ENCODE peak calls at places on chromosomes 7 and 10, in nine cellular contexts. One of them, this sample, is unnamed.

GRCh38 chr7:66050990-66051424 is 24.6 kb upstream of the ASL start:
- DNase-seq in stimulated activated CD4-positive, alpha-beta T cell treated with anti-CD3 and anti-CD28 coated beads, TNF-alpha, amount 100 ng/mL, for 4 hours: no peak
- DNase-seq in psoas muscle: no peak
- DNase-seq in NCI-H748 treated with DMSO at 0.1 percent for 48 hours: no peak
- DNase-seq in NCI-H2029 treated with DMSO at 0.1 percent for 48 hours: peak
- DNase-seq in dermis blood vessel endothelial cell: peak
- DNase-seq in activated naive CD8-positive, alpha-beta T cell treated with anti-CD3 and anti-CD28 coated beads, Interleukin-2, amount 10 ng/mL, durations not matched to agents 7 days and 5 days: no peak
- DNase-seq in Peyer's patch: no peak
- DNase-seq in non-pigmented ciliary epithelial cell: peak
- DNase-seq in this sample: peak

GRCh38 chr10:49175587-49176309 is 12.4 kb downstream of the TMEM273 start:
- DNase-seq in dermis blood vessel endothelial cell: no peak
- DNase-seq in NCI-H2029 treated with DMSO at 0.1 percent for 48 hours: no peak
- DNase-seq in psoas muscle: no peak
- DNase-seq in Peyer's patch: no peak
- DNase-seq in stimulated activated CD4-positive, alpha-beta T cell treated with anti-CD3 and anti-CD28 coated beads, TNF-alpha, amount 100 ng/mL, for 4 hours: no peak
- DNase-seq in activated naive CD8-positive, alpha-beta T cell treated with anti-CD3 and anti-CD28 coated beads, Interleukin-2, amount 10 ng/mL, durations not matched to agents 7 days and 5 days: no peak
- DNase-seq in NCI-H748 treated with DMSO at 0.1 percent for 48 hours: no peak
- DNase-seq in non-pigmented ciliary epithelial cell: no peak
- DNase-seq in this sample: no peak

GRCh38 chr10:69901623-69902505 is 100.2 kb downstream of the COL13A1 start:
- DNase-seq in Peyer's patch: peak
- DNase-seq in NCI-H748 treated with DMSO at 0.1 percent for 48 hours: no peak
- DNase-seq in non-pigmented ciliary epithelial cell: peak
- DNase-seq in stimulated activated CD4-positive, alpha-beta T cell treated with anti-CD3 and anti-CD28 coated beads, TNF-alpha, amount 100 ng/mL, for 4 hours: no peak
- DNase-seq in NCI-H2029 treated with DMSO at 0.1 percent for 48 hours: no peak
- DNase-seq in dermis blood vessel endothelial cell: peak
- DNase-seq in psoas muscle: peak
- DNase-seq in activated naive CD8-positive, alpha-beta T cell treated with anti-CD3 and anti-CD28 coated beads, Interleukin-2, amount 10 ng/mL, durations not matched to agents 7 days and 5 days: no peak
- DNase-seq in this sample: peak

GRCh38 chr7:81150951-81151361 is 232.1 kb upstream of the SEMA3C start:
- DNase-seq in NCI-H2029 treated with DMSO at 0.1 percent for 48 hours: no peak
- DNase-seq in non-pigmented ciliary epithelial cell: no peak
- DNase-seq in dermis blood vessel endothelial cell: no peak
- DNase-seq in Peyer's patch: no peak
- DNase-seq in stimulated activated CD4-positive, alpha-beta T cell treated with anti-CD3 and anti-CD28 coated beads, TNF-alpha, amount 100 ng/mL, for 4 hours: no peak
- DNase-seq in psoas muscle: peak
- DNase-seq in NCI-H748 treated with DMSO at 0.1 percent for 48 hours: no peak
- DNase-seq in activated naive CD8-positive, alpha-beta T cell treated with anti-CD3 and anti-CD28 coated beads, Interleukin-2, amount 10 ng/mL, durations not matched to agents 7 days and 5 days: no peak
- DNase-seq in this sample: no peak

GRCh38 chr7:138654616-138655015 is 46.5 kb downstream of the SVOPL start:
- DNase-seq in psoas muscle: no peak
- DNase-seq in activated naive CD8-positive, alpha-beta T cell treated with anti-CD3 and anti-CD28 coated beads, Interleukin-2, amount 10 ng/mL, durations not matched to agents 7 days and 5 days: no peak
- DNase-seq in Peyer's patch: no peak
- DNase-seq in non-pigmented ciliary epithelial cell: no peak
- DNase-seq in NCI-H748 treated with DMSO at 0.1 percent for 48 hours: no peak
- DNase-seq in dermis blood vessel endothelial cell: no peak
- DNase-seq in NCI-H2029 treated with DMSO at 0.1 percent for 48 hours: no peak
- DNase-seq in stimulated activated CD4-positive, alpha-beta T cell treated with anti-CD3 and anti-CD28 coated beads, TNF-alpha, amount 100 ng/mL, for 4 hours: no peak
- DNase-seq in this sample: no peak

GRCh38 chr10:13016413-13016812 is 14.9 kb upstream of the CCDC3 start:
- DNase-seq in activated naive CD8-positive, alpha-beta T cell treated with anti-CD3 and anti-CD28 coated beads, Interleukin-2, amount 10 ng/mL, durations not matched to agents 7 days and 5 days: no peak
- DNase-seq in non-pigmented ciliary epithelial cell: peak
- DNase-seq in psoas muscle: no peak
- DNase-seq in stimulated activated CD4-positive, alpha-beta T cell treated with anti-CD3 and anti-CD28 coated beads, TNF-alpha, amount 100 ng/mL, for 4 hours: no peak
- DNase-seq in NCI-H748 treated with DMSO at 0.1 percent for 48 hours: no peak
- DNase-seq in NCI-H2029 treated with DMSO at 0.1 percent for 48 hours: no peak
- DNase-seq in Peyer's patch: no peak
- DNase-seq in dermis blood vessel endothelial cell: peak
- DNase-seq in this sample: no peak

GRCh38 chr7:22061781-22062180 is 116.1 kb upstream of the CDCA7L start:
- DNase-seq in NCI-H748 treated with DMSO at 0.1 percent for 48 hours: no peak
- DNase-seq in dermis blood vessel endothelial cell: no peak
- DNase-seq in Peyer's patch: no peak
- DNase-seq in psoas muscle: no peak
- DNase-seq in NCI-H2029 treated with DMSO at 0.1 percent for 48 hours: no peak
- DNase-seq in non-pigmented ciliary epithelial cell: no peak
- DNase-seq in activated naive CD8-positive, alpha-beta T cell treated with anti-CD3 and anti-CD28 coated beads, Interleukin-2, amount 10 ng/mL, durations not matched to agents 7 days and 5 days: no peak
- DNase-seq in stimulated activated CD4-positive, alpha-beta T cell treated with anti-CD3 and anti-CD28 coated beads, TNF-alpha, amount 100 ng/mL, for 4 hours: no peak
- DNase-seq in this sample: no peak

GRCh38 chr10:126640391-126640790 is 30.1 kb downstream of the C10orf90 start:
- DNase-seq in dermis blood vessel endothelial cell: no peak
- DNase-seq in non-pigmented ciliary epithelial cell: no peak
- DNase-seq in activated naive CD8-positive, alpha-beta T cell treated with anti-CD3 and anti-CD28 coated beads, Interleukin-2, amount 10 ng/mL, durations not matched to agents 7 days and 5 days: no peak
- DNase-seq in psoas muscle: no peak
- DNase-seq in stimulated activated CD4-positive, alpha-beta T cell treated with anti-CD3 and anti-CD28 coated beads, TNF-alpha, amount 100 ng/mL, for 4 hours: no peak
- DNase-seq in NCI-H748 treated with DMSO at 0.1 percent for 48 hours: no peak
- DNase-seq in NCI-H2029 treated with DMSO at 0.1 percent for 48 hours: no peak
- DNase-seq in Peyer's patch: no peak
- DNase-seq in this sample: no peak

GRCh38 chr10:75014516-75015230 is 96.8 kb upstream of the SAMD8 start:
- DNase-seq in dermis blood vessel endothelial cell: no peak
- DNase-seq in NCI-H2029 treated with DMSO at 0.1 percent for 48 hours: no peak
- DNase-seq in NCI-H748 treated with DMSO at 0.1 percent for 48 hours: no peak
- DNase-seq in activated naive CD8-positive, alpha-beta T cell treated with anti-CD3 and anti-CD28 coated beads, Interleukin-2, amount 10 ng/mL, durations not matched to agents 7 days and 5 days: no peak
- DNase-seq in psoas muscle: no peak
- DNase-seq in stimulated activated CD4-positive, alpha-beta T cell treated with anti-CD3 and anti-CD28 coated beads, TNF-alpha, amount 100 ng/mL, for 4 hours: no peak
- DNase-seq in Peyer's patch: peak
- DNase-seq in non-pigmented ciliary epithelial cell: no peak
- DNase-seq in this sample: no peak

GRCh38 chr7:158655931-158656441 is 48.6 kb downstream of the NCAPG2 start:
- DNase-seq in NCI-H748 treated with DMSO at 0.1 percent for 48 hours: no peak
- DNase-seq in non-pigmented ciliary epithelial cell: no peak
- DNase-seq in dermis blood vessel endothelial cell: no peak
- DNase-seq in Peyer's patch: no peak
- DNase-seq in activated naive CD8-positive, alpha-beta T cell treated with anti-CD3 and anti-CD28 coated beads, Interleukin-2, amount 10 ng/mL, durations not matched to agents 7 days and 5 days: no peak
- DNase-seq in NCI-H2029 treated with DMSO at 0.1 percent for 48 hours: no peak
- DNase-seq in stimulated activated CD4-positive, alpha-beta T cell treated with anti-CD3 and anti-CD28 coated beads, TNF-alpha, amount 100 ng/mL, for 4 hours: no peak
- DNase-seq in psoas muscle: no peak
- DNase-seq in this sample: no peak

GRCh38 chr7:379456-380225 is 89.7 kb downstream of the FOXL3 start:
- DNase-seq in psoas muscle: peak
- DNase-seq in activated naive CD8-positive, alpha-beta T cell treated with anti-CD3 and anti-CD28 coated beads, Interleukin-2, amount 10 ng/mL, durations not matched to agents 7 days and 5 days: peak
- DNase-seq in dermis blood vessel endothelial cell: peak
- DNase-seq in stimulated activated CD4-positive, alpha-beta T cell treated with anti-CD3 and anti-CD28 coated beads, TNF-alpha, amount 100 ng/mL, for 4 hours: no peak
- DNase-seq in non-pigmented ciliary epithelial cell: no peak
- DNase-seq in Peyer's patch: peak
- DNase-seq in NCI-H748 treated with DMSO at 0.1 percent for 48 hours: no peak
- DNase-seq in NCI-H2029 treated with DMSO at 0.1 percent for 48 hours: no peak
- DNase-seq in this sample: peak

GRCh38 chr10:5390607-5391205 is 13.9 kb downstream of the TUBAL3 start:
- DNase-seq in activated naive CD8-positive, alpha-beta T cell treated with anti-CD3 and anti-CD28 coated beads, Interleukin-2, amount 10 ng/mL, durations not matched to agents 7 days and 5 days: no peak
- DNase-seq in Peyer's patch: no peak
- DNase-seq in non-pigmented ciliary epithelial cell: no peak
- DNase-seq in psoas muscle: no peak
- DNase-seq in stimulated activated CD4-positive, alpha-beta T cell treated with anti-CD3 and anti-CD28 coated beads, TNF-alpha, amount 100 ng/mL, for 4 hours: no peak
- DNase-seq in NCI-H748 treated with DMSO at 0.1 percent for 48 hours: no peak
- DNase-seq in NCI-H2029 treated with DMSO at 0.1 percent for 48 hours: no peak
- DNase-seq in dermis blood vessel endothelial cell: no peak
- DNase-seq in this sample: no peak

GRCh38 chr10:76051007-76051936 is 619.8 kb downstream of the LRMDA start:
- DNase-seq in psoas muscle: no peak
- DNase-seq in NCI-H2029 treated with DMSO at 0.1 percent for 48 hours: no peak
- DNase-seq in NCI-H748 treated with DMSO at 0.1 percent for 48 hours: no peak
- DNase-seq in stimulated activated CD4-positive, alpha-beta T cell treated with anti-CD3 and anti-CD28 coated beads, TNF-alpha, amount 100 ng/mL, for 4 hours: no peak
- DNase-seq in non-pigmented ciliary epithelial cell: no peak
- DNase-seq in dermis blood vessel endothelial cell: no peak
- DNase-seq in activated naive CD8-positive, alpha-beta T cell treated with anti-CD3 and anti-CD28 coated beads, Interleukin-2, amount 10 ng/mL, durations not matched to agents 7 days and 5 days: no peak
- DNase-seq in Peyer's patch: peak
- DNase-seq in this sample: no peak

GRCh38 chr10:78339251-78339650 is 305.6 kb downstream of the RPS24 start:
- DNase-seq in NCI-H748 treated with DMSO at 0.1 percent for 48 hours: no peak
- DNase-seq in non-pigmented ciliary epithelial cell: no peak
- DNase-seq in dermis blood vessel endothelial cell: no peak
- DNase-seq in NCI-H2029 treated with DMSO at 0.1 percent for 48 hours: no peak
- DNase-seq in Peyer's patch: peak
- DNase-seq in activated naive CD8-positive, alpha-beta T cell treated with anti-CD3 and anti-CD28 coated beads, Interleukin-2, amount 10 ng/mL, durations not matched to agents 7 days and 5 days: no peak
- DNase-seq in stimulated activated CD4-positive, alpha-beta T cell treated with anti-CD3 and anti-CD28 coated beads, TNF-alpha, amount 100 ng/mL, for 4 hours: no peak
- DNase-seq in psoas muscle: no peak
- DNase-seq in this sample: peak

GRCh38 chr7:91239171-91239604 is 25.0 kb upstream of the FZD1 start:
- DNase-seq in Peyer's patch: no peak
- DNase-seq in stimulated activated CD4-positive, alpha-beta T cell treated with anti-CD3 and anti-CD28 coated beads, TNF-alpha, amount 100 ng/mL, for 4 hours: no peak
- DNase-seq in activated naive CD8-positive, alpha-beta T cell treated with anti-CD3 and anti-CD28 coated beads, Interleukin-2, amount 10 ng/mL, durations not matched to agents 7 days and 5 days: no peak
- DNase-seq in NCI-H2029 treated with DMSO at 0.1 percent for 48 hours: no peak
- DNase-seq in non-pigmented ciliary epithelial cell: peak
- DNase-seq in NCI-H748 treated with DMSO at 0.1 percent for 48 hours: no peak
- DNase-seq in psoas muscle: no peak
- DNase-seq in dermis blood vessel endothelial cell: peak
- DNase-seq in this sample: no peak

GRCh38 chr7:12111461-12112405 is 99.4 kb upstream of the TMEM106B start:
- DNase-seq in psoas muscle: peak
- DNase-seq in NCI-H2029 treated with DMSO at 0.1 percent for 48 hours: no peak
- DNase-seq in non-pigmented ciliary epithelial cell: no peak
- DNase-seq in stimulated activated CD4-positive, alpha-beta T cell treated with anti-CD3 and anti-CD28 coated beads, TNF-alpha, amount 100 ng/mL, for 4 hours: no peak
- DNase-seq in NCI-H748 treated with DMSO at 0.1 percent for 48 hours: no peak
- DNase-seq in activated naive CD8-positive, alpha-beta T cell treated with anti-CD3 and anti-CD28 coated beads, Interleukin-2, amount 10 ng/mL, durations not matched to agents 7 days and 5 days: peak
- DNase-seq in Peyer's patch: no peak
- DNase-seq in dermis blood vessel endothelial cell: peak
- DNase-seq in this sample: no peak

GRCh38 chr7:450741-451140 is 68.9 kb downstream of the PDGFA start:
- DNase-seq in NCI-H2029 treated with DMSO at 0.1 percent for 48 hours: no peak
- DNase-seq in dermis blood vessel endothelial cell: no peak
- DNase-seq in NCI-H748 treated with DMSO at 0.1 percent for 48 hours: no peak
- DNase-seq in stimulated activated CD4-positive, alpha-beta T cell treated with anti-CD3 and anti-CD28 coated beads, TNF-alpha, amount 100 ng/mL, for 4 hours: no peak
- DNase-seq in activated naive CD8-positive, alpha-beta T cell treated with anti-CD3 and anti-CD28 coated beads, Interleukin-2, amount 10 ng/mL, durations not matched to agents 7 days and 5 days: no peak
- DNase-seq in Peyer's patch: no peak
- DNase-seq in psoas muscle: no peak
- DNase-seq in non-pigmented ciliary epithelial cell: no peak
- DNase-seq in this sample: no peak

GRCh38 chr10:78597791-78598555 is 470.8 kb upstream of the ZMIZ1 start:
- DNase-seq in Peyer's patch: no peak
- DNase-seq in dermis blood vessel endothelial cell: no peak
- DNase-seq in activated naive CD8-positive, alpha-beta T cell treated with anti-CD3 and anti-CD28 coated beads, Interleukin-2, amount 10 ng/mL, durations not matched to agents 7 days and 5 days: no peak
- DNase-seq in stimulated activated CD4-positive, alpha-beta T cell treated with anti-CD3 and anti-CD28 coated beads, TNF-alpha, amount 100 ng/mL, for 4 hours: no peak
- DNase-seq in psoas muscle: no peak
- DNase-seq in NCI-H2029 treated with DMSO at 0.1 percent for 48 hours: no peak
- DNase-seq in NCI-H748 treated with DMSO at 0.1 percent for 48 hours: no peak
- DNase-seq in non-pigmented ciliary epithelial cell: no peak
- DNase-seq in this sample: no peak

GRCh38 chr10:131270461-131271190 is 40.9 kb downstream of the TCERG1L start:
- DNase-seq in stimulated activated CD4-positive, alpha-beta T cell treated with anti-CD3 and anti-CD28 coated beads, TNF-alpha, amount 100 ng/mL, for 4 hours: no peak
- DNase-seq in activated naive CD8-positive, alpha-beta T cell treated with anti-CD3 and anti-CD28 coated beads, Interleukin-2, amount 10 ng/mL, durations not matched to agents 7 days and 5 days: no peak
- DNase-seq in psoas muscle: no peak
- DNase-seq in Peyer's patch: no peak
- DNase-seq in dermis blood vessel endothelial cell: no peak
- DNase-seq in NCI-H2029 treated with DMSO at 0.1 percent for 48 hours: no peak
- DNase-seq in non-pigmented ciliary epithelial cell: no peak
- DNase-seq in NCI-H748 treated with DMSO at 0.1 percent for 48 hours: no peak
- DNase-seq in this sample: no peak

GRCh38 chr10:78458983-78459638 is 425.4 kb downstream of the RPS24 start:
- DNase-seq in activated naive CD8-positive, alpha-beta T cell treated with anti-CD3 and anti-CD28 coated beads, Interleukin-2, amount 10 ng/mL, durations not matched to agents 7 days and 5 days: no peak
- DNase-seq in stimulated activated CD4-positive, alpha-beta T cell treated with anti-CD3 and anti-CD28 coated beads, TNF-alpha, amount 100 ng/mL, for 4 hours: no peak
- DNase-seq in psoas muscle: no peak
- DNase-seq in Peyer's patch: no peak
- DNase-seq in non-pigmented ciliary epithelial cell: peak
- DNase-seq in NCI-H748 treated with DMSO at 0.1 percent for 48 hours: peak
- DNase-seq in dermis blood vessel endothelial cell: peak
- DNase-seq in NCI-H2029 treated with DMSO at 0.1 percent for 48 hours: peak
- DNase-seq in this sample: no peak

GRCh38 chr7:150378115-150378852 is 846 bp upstream of the ZNF775 start:
- DNase-seq in psoas muscle: peak
- DNase-seq in non-pigmented ciliary epithelial cell: no peak
- DNase-seq in dermis blood vessel endothelial cell: peak
- DNase-seq in NCI-H2029 treated with DMSO at 0.1 percent for 48 hours: peak
- DNase-seq in activated naive CD8-positive, alpha-beta T cell treated with anti-CD3 and anti-CD28 coated beads, Interleukin-2, amount 10 ng/mL, durations not matched to agents 7 days and 5 days: peak
- DNase-seq in NCI-H748 treated with DMSO at 0.1 percent for 48 hours: peak
- DNase-seq in stimulated activated CD4-positive, alpha-beta T cell treated with anti-CD3 and anti-CD28 coated beads, TNF-alpha, amount 100 ng/mL, for 4 hours: no peak
- DNase-seq in Peyer's patch: peak
- DNase-seq in this sample: peak

GRCh38 chr10:14074062-14074884 is 256.5 kb downstream of the FRMD4A start:
- DNase-seq in stimulated activated CD4-positive, alpha-beta T cell treated with anti-CD3 and anti-CD28 coated beads, TNF-alpha, amount 100 ng/mL, for 4 hours: no peak
- DNase-seq in non-pigmented ciliary epithelial cell: peak
- DNase-seq in Peyer's patch: peak
- DNase-seq in psoas muscle: peak
- DNase-seq in dermis blood vessel endothelial cell: peak
- DNase-seq in NCI-H2029 treated with DMSO at 0.1 percent for 48 hours: peak
- DNase-seq in NCI-H748 treated with DMSO at 0.1 percent for 48 hours: peak
- DNase-seq in activated naive CD8-positive, alpha-beta T cell treated with anti-CD3 and anti-CD28 coated beads, Interleukin-2, amount 10 ng/mL, durations not matched to agents 7 days and 5 days: no peak
- DNase-seq in this sample: peak

GRCh38 chr7:44995555-44996493 is 4.2 kb upstream of the CCM2 start:
- DNase-seq in NCI-H748 treated with DMSO at 0.1 percent for 48 hours: no peak
- DNase-seq in psoas muscle: no peak
- DNase-seq in Peyer's patch: no peak
- DNase-seq in non-pigmented ciliary epithelial cell: no peak
- DNase-seq in dermis blood vessel endothelial cell: no peak
- DNase-seq in activated naive CD8-positive, alpha-beta T cell treated with anti-CD3 and anti-CD28 coated beads, Interleukin-2, amount 10 ng/mL, durations not matched to agents 7 days and 5 days: no peak
- DNase-seq in stimulated activated CD4-positive, alpha-beta T cell treated with anti-CD3 and anti-CD28 coated beads, TNF-alpha, amount 100 ng/mL, for 4 hours: no peak
- DNase-seq in NCI-H2029 treated with DMSO at 0.1 percent for 48 hours: no peak
- DNase-seq in this sample: no peak

GRCh38 chr10:14032406-14032998 is 298.2 kb downstream of the FRMD4A start:
- DNase-seq in stimulated activated CD4-positive, alpha-beta T cell treated with anti-CD3 and anti-CD28 coated beads, TNF-alpha, amount 100 ng/mL, for 4 hours: peak
- DNase-seq in Peyer's patch: no peak
- DNase-seq in psoas muscle: no peak
- DNase-seq in dermis blood vessel endothelial cell: peak
- DNase-seq in activated naive CD8-positive, alpha-beta T cell treated with anti-CD3 and anti-CD28 coated beads, Interleukin-2, amount 10 ng/mL, durations not matched to agents 7 days and 5 days: peak
- DNase-seq in NCI-H748 treated with DMSO at 0.1 percent for 48 hours: no peak
- DNase-seq in NCI-H2029 treated with DMSO at 0.1 percent for 48 hours: no peak
- DNase-seq in non-pigmented ciliary epithelial cell: no peak
- DNase-seq in this sample: no peak

GRCh38 chr7:156219307-156220077 is 407.2 kb upstream of the SHH start:
- DNase-seq in NCI-H748 treated with DMSO at 0.1 percent for 48 hours: no peak
- DNase-seq in stimulated activated CD4-positive, alpha-beta T cell treated with anti-CD3 and anti-CD28 coated beads, TNF-alpha, amount 100 ng/mL, for 4 hours: no peak
- DNase-seq in psoas muscle: no peak
- DNase-seq in non-pigmented ciliary epithelial cell: no peak
- DNase-seq in activated naive CD8-positive, alpha-beta T cell treated with anti-CD3 and anti-CD28 coated beads, Interleukin-2, amount 10 ng/mL, durations not matched to agents 7 days and 5 days: no peak
- DNase-seq in Peyer's patch: no peak
- DNase-seq in dermis blood vessel endothelial cell: no peak
- DNase-seq in NCI-H2029 treated with DMSO at 0.1 percent for 48 hours: no peak
- DNase-seq in this sample: no peak

GRCh38 chr7:44114586-44115310 is 8.6 kb downstream of the POLD2 start:
- DNase-seq in NCI-H748 treated with DMSO at 0.1 percent for 48 hours: no peak
- DNase-seq in stimulated activated CD4-positive, alpha-beta T cell treated with anti-CD3 and anti-CD28 coated beads, TNF-alpha, amount 100 ng/mL, for 4 hours: no peak
- DNase-seq in Peyer's patch: no peak
- DNase-seq in activated naive CD8-positive, alpha-beta T cell treated with anti-CD3 and anti-CD28 coated beads, Interleukin-2, amount 10 ng/mL, durations not matched to agents 7 days and 5 days: no peak
- DNase-seq in NCI-H2029 treated with DMSO at 0.1 percent for 48 hours: no peak
- DNase-seq in psoas muscle: peak
- DNase-seq in non-pigmented ciliary epithelial cell: no peak
- DNase-seq in dermis blood vessel endothelial cell: no peak
- DNase-seq in this sample: no peak

GRCh38 chr10:111835562-111835961 is 348.0 kb downstream of the GPAM start:
- DNase-seq in NCI-H2029 treated with DMSO at 0.1 percent for 48 hours: no peak
- DNase-seq in Peyer's patch: no peak
- DNase-seq in non-pigmented ciliary epithelial cell: peak
- DNase-seq in stimulated activated CD4-positive, alpha-beta T cell treated with anti-CD3 and anti-CD28 coated beads, TNF-alpha, amount 100 ng/mL, for 4 hours: no peak
- DNase-seq in dermis blood vessel endothelial cell: no peak
- DNase-seq in activated naive CD8-positive, alpha-beta T cell treated with anti-CD3 and anti-CD28 coated beads, Interleukin-2, amount 10 ng/mL, durations not matched to agents 7 days and 5 days: no peak
- DNase-seq in psoas muscle: no peak
- DNase-seq in NCI-H748 treated with DMSO at 0.1 percent for 48 hours: no peak
- DNase-seq in this sample: no peak

GRCh38 chr7:130942211-130942964 is 208.4 kb upstream of the KLF14 start:
- DNase-seq in stimulated activated CD4-positive, alpha-beta T cell treated with anti-CD3 and anti-CD28 coated beads, TNF-alpha, amount 100 ng/mL, for 4 hours: no peak
- DNase-seq in NCI-H748 treated with DMSO at 0.1 percent for 48 hours: no peak
- DNase-seq in dermis blood vessel endothelial cell: peak
- DNase-seq in psoas muscle: peak
- DNase-seq in NCI-H2029 treated with DMSO at 0.1 percent for 48 hours: peak
- DNase-seq in non-pigmented ciliary epithelial cell: no peak
- DNase-seq in activated naive CD8-positive, alpha-beta T cell treated with anti-CD3 and anti-CD28 coated beads, Interleukin-2, amount 10 ng/mL, durations not matched to agents 7 days and 5 days: no peak
- DNase-seq in Peyer's patch: peak
- DNase-seq in this sample: peak

GRCh38 chr10:129079705-129080104 is 387.3 kb upstream of the MGMT start:
- DNase-seq in NCI-H2029 treated with DMSO at 0.1 percent for 48 hours: no peak
- DNase-seq in activated naive CD8-positive, alpha-beta T cell treated with anti-CD3 and anti-CD28 coated beads, Interleukin-2, amount 10 ng/mL, durations not matched to agents 7 days and 5 days: no peak
- DNase-seq in psoas muscle: peak
- DNase-seq in non-pigmented ciliary epithelial cell: no peak
- DNase-seq in stimulated activated CD4-positive, alpha-beta T cell treated with anti-CD3 and anti-CD28 coated beads, TNF-alpha, amount 100 ng/mL, for 4 hours: no peak
- DNase-seq in dermis blood vessel endothelial cell: no peak
- DNase-seq in Peyer's patch: peak
- DNase-seq in NCI-H748 treated with DMSO at 0.1 percent for 48 hours: no peak
- DNase-seq in this sample: no peak

GRCh38 chr10:117926491-117926890 is 120.2 kb downstream of the RAB11FIP2 start:
- DNase-seq in psoas muscle: no peak
- DNase-seq in non-pigmented ciliary epithelial cell: no peak
- DNase-seq in stimulated activated CD4-positive, alpha-beta T cell treated with anti-CD3 and anti-CD28 coated beads, TNF-alpha, amount 100 ng/mL, for 4 hours: no peak
- DNase-seq in Peyer's patch: no peak
- DNase-seq in NCI-H2029 treated with DMSO at 0.1 percent for 48 hours: no peak
- DNase-seq in dermis blood vessel endothelial cell: no peak
- DNase-seq in NCI-H748 treated with DMSO at 0.1 percent for 48 hours: no peak
- DNase-seq in activated naive CD8-positive, alpha-beta T cell treated with anti-CD3 and anti-CD28 coated beads, Interleukin-2, amount 10 ng/mL, durations not matched to agents 7 days and 5 days: no peak
- DNase-seq in this sample: no peak

GRCh38 chr10:36778600-36778999 is 346.8 kb upstream of the ANKRD30A start:
- DNase-seq in non-pigmented ciliary epithelial cell: no peak
- DNase-seq in Peyer's patch: no peak
- DNase-seq in NCI-H748 treated with DMSO at 0.1 percent for 48 hours: no peak
- DNase-seq in psoas muscle: no peak
- DNase-seq in dermis blood vessel endothelial cell: no peak
- DNase-seq in NCI-H2029 treated with DMSO at 0.1 percent for 48 hours: no peak
- DNase-seq in stimulated activated CD4-positive, alpha-beta T cell treated with anti-CD3 and anti-CD28 coated beads, TNF-alpha, amount 100 ng/mL, for 4 hours: no peak
- DNase-seq in activated naive CD8-positive, alpha-beta T cell treated with anti-CD3 and anti-CD28 coated beads, Interleukin-2, amount 10 ng/mL, durations not matched to agents 7 days and 5 days: no peak
- DNase-seq in this sample: no peak

This sample was measured in stomach.